ENCODE peak calls at places on chromosomes 3 and 15, in four cellular contexts. U, O, A and D are unnamed samples.

GRCh38 chr3:13879102-13879945 is 547 bp downstream of the WNT7A start:
- DNase-seq in A (peak; percentile 23), O (no peak), U (no peak), D (peak; percentile 87)

GRCh38 chr3:197393711-197394110 is 95.3 kb upstream of the DLG1 start:
- DNase-seq in A (no peak), U (no peak), O (no peak), D (no peak)

GRCh38 chr3:185537369-185537970 is 14.9 kb downstream of the LIPH start:
- DNase-seq in U (peak; percentile 92), A (no peak), O (peak; percentile 92), D (no peak)

GRCh38 chr3:143847787-143848631 is at the start of gene SLC9A9:
- DNase-seq in O (peak; percentile 71), U (peak; percentile 86), A (no peak), D (peak; percentile 4)

GRCh38 chr15:90489944-90490343 is 39.8 kb upstream of the CRTC3 start:
- DNase-seq in O (no peak), A (no peak), U (no peak), D (no peak)

GRCh38 chr15:81852826-81853225 is 193.0 kb downstream of the MEX3B start:
- DNase-seq in O (no peak), U (no peak), A (no peak), D (no peak)

GRCh38 chr15:52287114-52287513 is 8.5 kb downstream of the MYO5C start:
- DNase-seq in U (no peak), O (no peak), A (no peak), D (no peak)

GRCh38 chr3:14548321-14548729 is 8.2 kb upstream of the GRIP2 start:
- DNase-seq in U (peak; percentile 86), O (peak; percentile 29), A (peak; percentile 60), D (peak; percentile 92)

GRCh38 chr3:12591997-12592715 is 35.3 kb downstream of the MKRN2 start:
- DNase-seq in A (no peak), O (no peak), U (no peak), D (no peak)

GRCh38 chr3:30752961-30753360 is 141.5 kb downstream of the GADL1 start:
- DNase-seq in A (no peak), O (peak; percentile 71), U (no peak), D (no peak)

GRCh38 chr15:63244399-63244798 is 33.0 kb upstream of the APH1B start:
- DNase-seq in U (no peak), A (peak; percentile 31), O (peak; percentile 85), D (no peak)

GRCh38 chr3:195041871-195042740 is 228.9 kb downstream of the XXYLT1 start:
- DNase-seq in O (no peak), U (no peak), A (no peak), D (peak; percentile 54)

GRCh38 chr3:170553788-170554620 is 31.9 kb downstream of the SLC7A14 start:
- DNase-seq in O (no peak), U (no peak), A (no peak), D (no peak)

GRCh38 chr15:81336568-81336967 is 12.6 kb upstream of the STARD5 start:
- DNase-seq in U (peak; percentile 65), O (peak; percentile 18), A (no peak), D (no peak)

GRCh38 chr15:101324513-101325177 is 29.6 kb upstream of the SNRPA1 start:
- DNase-seq in U (no peak), A (no peak), O (no peak), D (no peak)

GRCh38 chr15:99058421-99058870 is 46.4 kb upstream of the SYNM start:
- DNase-seq in U (no peak), A (no peak), O (no peak), D (peak; percentile 77)

GRCh38 chr15:67148196-67148701 is 82.8 kb downstream of the SMAD3 start:
- DNase-seq in A (no peak), O (peak; percentile 81), U (no peak), D (no peak)
- H3K36me3 ChIP-seq in A (no peaks in the 10 kb centered on the region), O (peaks cover 3% of the 10 kb centered on the region), U (no peaks in the 10 kb centered on the region), D (no peaks in the 10 kb centered on the region)

DNA sequence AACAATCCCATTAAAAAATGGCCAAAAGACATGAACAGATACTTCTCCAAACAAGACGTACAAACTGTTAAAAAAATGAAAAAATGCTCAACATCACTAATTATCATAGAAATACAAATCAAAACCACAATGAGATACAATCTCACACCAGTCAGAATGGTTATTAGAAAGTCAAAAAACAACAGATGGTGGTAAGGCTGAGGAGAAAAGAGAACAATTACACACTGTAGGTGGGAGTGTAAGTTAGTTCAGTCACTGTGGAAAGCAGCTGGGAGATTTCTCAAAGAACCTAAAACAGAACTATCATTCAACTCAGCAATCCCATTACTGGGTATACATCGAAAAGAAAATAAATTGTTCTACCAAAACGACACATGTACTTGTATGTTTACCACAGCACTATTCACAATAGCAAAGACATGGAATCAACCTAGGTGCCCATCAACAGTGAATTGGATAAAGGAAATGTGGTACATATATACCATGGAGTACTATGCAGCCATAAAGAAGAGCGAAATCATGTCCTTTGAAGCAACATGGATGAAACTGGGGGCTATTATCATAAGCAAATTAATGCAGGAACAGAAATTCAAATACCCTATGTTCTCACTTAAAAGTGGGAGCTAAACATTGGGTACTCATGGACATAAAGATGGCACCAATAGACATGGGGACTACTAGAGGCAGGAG is 51.5 kb downstream of the MYO1E start:
- DNase-seq in O (no peak), A (no peak), U (no peak), D (no peak)
- H3K36me3 ChIP-seq in O (no peaks in the 10 kb centered on the region), A (no peaks in the 10 kb centered on the region), U (no peaks in the 10 kb centered on the region), D (no peaks in the 10 kb centered on the region)

GRCh38 chr3:126461450-126462070 is 14.1 kb downstream of the ZXDC start:
- DNase-seq in O (no peak), A (no peak), U (no peak), D (no peak)
- H3K36me3 ChIP-seq in O (peaks cover 48% of the 10 kb centered on the region), A (peaks cover 64% of the 10 kb centered on the region), U (peaks cover 15% of the 10 kb centered on the region), D (peaks cover 60% of the 10 kb centered on the region)

DNA sequence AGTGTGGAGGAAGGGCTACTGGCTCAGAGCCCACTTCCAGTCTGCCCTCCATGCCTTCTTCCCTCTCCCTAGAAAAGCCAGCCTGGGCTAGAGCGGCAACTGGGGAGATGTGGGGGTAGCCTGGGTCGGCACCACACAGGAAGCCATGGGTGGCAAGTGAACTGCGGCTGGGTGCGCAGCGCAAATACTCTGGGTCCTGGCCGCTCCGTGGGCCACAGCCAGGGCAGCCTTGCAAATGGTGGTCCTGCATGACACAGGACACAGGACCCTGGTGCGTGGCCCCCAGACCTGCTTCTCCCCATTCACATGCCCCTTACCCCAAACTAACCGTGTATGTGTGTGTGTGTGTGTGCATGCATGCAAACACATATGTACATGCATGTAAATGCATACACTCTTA is 25.7 kb downstream of the PRKCD start:
- DNase-seq in U (no peak), A (no peak), O (no peak), D (no peak)
- H3K36me3 ChIP-seq in U (peaks cover 51% of the 10 kb centered on the region), A (peaks cover 8% of the 10 kb centered on the region), O (no peaks in the 10 kb centered on the region), D (peaks cover 12% of the 10 kb centered on the region)

GRCh38 chr15:73575636-73576247 is 57.4 kb downstream of the NPTN start:
- DNase-seq in A (no peak), O (peak; percentile 88), U (no peak), D (no peak)
- H3K36me3 ChIP-seq in A (peaks cover 18% of the 10 kb centered on the region), O (peaks cover 26% of the 10 kb centered on the region), U (peaks cover 3% of the 10 kb centered on the region), D (peaks cover 9% of the 10 kb centered on the region)

GRCh38 chr15:85124173-85124572 is 142.5 kb downstream of the PDE8A start:
- DNase-seq in A (no peak), U (no peak), O (no peak), D (no peak)

GRCh38 chr15:85129881-85130280 is 148.2 kb downstream of the PDE8A start:
- DNase-seq in O (no peak), U (no peak), A (no peak), D (no peak)

GRCh38 chr15:85125056-85125661 is 143.5 kb downstream of the PDE8A start:
- DNase-seq in A (no peak), U (no peak), O (peak; percentile 42), D (peak; percentile 35)

GRCh38 chr15:85131915-85132314 is 150.3 kb downstream of the PDE8A start:
- DNase-seq in A (no peak), O (no peak), U (no peak), D (no peak)

GRCh38 chr15:85128636-85129035 is 147.0 kb downstream of the PDE8A start:
- DNase-seq in A (no peak), U (no peak), O (peak; percentile 26), D (no peak)
- H3K36me3 ChIP-seq in A (no peaks in the 10 kb centered on the region), U (no peaks in the 10 kb centered on the region), O (peaks cover 10% of the 10 kb centered on the region), D (no peaks in the 10 kb centered on the region)

GRCh38 chr15:84608707-84609284 is 8.0 kb downstream of the ZSCAN2 start:
- DNase-seq in A (no peak), O (no peak), U (no peak), D (peak; percentile 6)

GRCh38 chr15:84604804-84605203 is 4.0 kb downstream of the ZSCAN2 start:
- DNase-seq in O (peak; percentile 30), U (no peak), A (no peak), D (no peak)

GRCh38 chr15:84603630-84604379 is 3.0 kb downstream of the ZSCAN2 start:
- DNase-seq in A (no peak), U (no peak), O (no peak), D (peak; percentile 66)

GRCh38 chr15:84606653-84607120 is 5.9 kb downstream of the ZSCAN2 start:
- DNase-seq in A (no peak), O (no peak), U (no peak), D (no peak)

DNA sequence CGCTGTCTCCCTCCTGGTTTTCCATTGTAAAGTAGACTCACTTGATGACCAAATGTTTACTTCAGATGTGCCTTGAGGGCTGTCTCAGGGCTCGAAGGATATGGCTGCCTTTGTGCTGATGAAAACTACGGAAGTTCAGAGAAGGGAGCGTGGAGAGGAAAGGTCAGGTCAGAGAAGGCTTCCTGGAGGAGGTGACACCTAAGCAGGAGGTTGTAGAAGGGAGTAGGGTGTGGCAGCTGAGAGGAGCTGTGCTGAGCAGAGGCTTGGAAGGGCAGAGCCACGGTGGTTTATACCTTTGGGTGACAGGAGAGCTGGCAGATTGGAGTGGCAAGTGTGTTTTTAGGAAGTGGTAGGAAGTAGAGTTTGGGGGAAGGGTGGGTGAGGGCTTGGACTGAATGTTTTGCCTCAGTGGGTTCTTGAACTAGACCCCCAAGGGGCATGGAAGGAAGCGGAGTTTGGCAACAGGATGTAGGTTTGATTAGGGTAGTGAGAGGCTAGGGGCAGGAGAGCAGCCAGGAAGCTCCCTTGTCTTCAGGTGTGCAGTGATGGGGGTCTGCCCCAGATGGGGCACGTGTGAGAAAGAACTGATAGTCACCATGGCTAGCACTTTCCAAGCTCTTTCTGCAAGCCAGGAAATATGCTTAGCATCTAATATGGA is 4.5 kb downstream of the ZSCAN2 start:
- DNase-seq in A (no peak), O (no peak), U (no peak), D (no peak)
- H3K36me3 ChIP-seq in A (peaks cover 23% of the 10 kb centered on the region), O (peaks cover 11% of the 10 kb centered on the region), U (peaks cover 7% of the 10 kb centered on the region), D (peaks cover 27% of the 10 kb centered on the region)

GRCh38 chr3:9384141-9384828 is 13.1 kb upstream of the SETD5 start:
- DNase-seq in O (peak; percentile 60), U (no peak), A (no peak), D (no peak)

GRCh38 chr3:9387322-9387655 is 10.1 kb upstream of the SETD5 start:
- DNase-seq in A (no peak), U (no peak), O (no peak), D (no peak)

GRCh38 chr3:9385209-9385936 is 12.0 kb upstream of the SETD5 start:
- DNase-seq in O (no peak), A (no peak), U (no peak), D (no peak)

GRCh38 chr3:9386501-9387321 is 10.7 kb upstream of the SETD5 start:
- DNase-seq in A (no peak), O (no peak), U (no peak), D (no peak)

DNA sequence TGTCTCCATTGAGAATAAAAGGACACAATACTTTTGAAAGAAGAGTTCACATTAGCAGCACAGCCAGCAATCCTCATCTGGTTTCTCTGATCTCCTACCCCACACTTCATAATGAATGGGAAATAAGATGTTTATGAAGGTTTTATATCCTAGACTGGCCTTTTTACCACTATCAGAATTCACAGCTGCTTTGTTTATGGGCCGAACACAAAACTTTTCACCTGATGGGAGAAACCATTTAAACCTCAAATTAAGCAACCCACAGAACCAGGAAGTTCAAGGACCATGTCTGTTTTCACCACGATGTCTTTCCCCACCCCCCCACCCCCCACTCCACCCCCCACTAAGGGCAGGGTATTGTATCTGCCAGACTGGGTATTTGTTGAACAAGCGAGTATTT is 11.4 kb upstream of the SETD5 start:
- DNase-seq in U (no peak), O (no peak), A (no peak), D (no peak)
- H3K36me3 ChIP-seq in U (peaks cover 53% of the 10 kb centered on the region), O (peaks cover 72% of the 10 kb centered on the region), A (peaks cover 29% of the 10 kb centered on the region), D (peaks cover 36% of the 10 kb centered on the region)